ENCODE peak calls at places on chromosomes 11 and 22, in seven cellular contexts. E is sigmoid colon; U is uterus; Z is naive thymus-derived CD4-positive, alpha-beta T cell; D is prostate gland; A is PC-9; Y is pancreas. P is an unnamed sample.

GRCh38 chr11:19713221-19714092 is 820 bp downstream of the NAV2 start:
- DNase-seq in E (peak; percentile 73), U (no peak), Z (no peak), D (no peak), A (no peak), Y (peak; percentile 17), P (no peak)

GRCh38 chr22:42320463-42321416 is 50.3 kb upstream of the TCF20 start:
- DNase-seq in E (no peak), U (no peak), Z (no peak), D (no peak), A (no peak), Y (no peak), P (no peak)

GRCh38 chr22:44389181-44389580 is 76.4 kb upstream of the SHISAL1 start:
- DNase-seq in E (peak; percentile 51), U (no peak), Z (no peak), D (no peak), A (no peak), Y (no peak), P (no peak)

GRCh38 chr22:44391026-44391425 is 78.3 kb upstream of the SHISAL1 start:
- DNase-seq in E (no peak), U (no peak), Z (no peak), D (no peak), A (peak; percentile 22), Y (no peak), P (no peak)

GRCh38 chr11:33802414-33802950 is 28.2 kb upstream of the FBXO3 start:
- DNase-seq in E (peak; percentile 74), U (peak; percentile 52), Z (peak; percentile 2), D (peak; percentile 23), A (peak; percentile 70), Y (peak; percentile 73), P (peak; percentile 15)

GRCh38 chr11:48101044-48101733 is 115.4 kb upstream of the OR4B1 start:
- DNase-seq in E (no peak), U (no peak), Z (no peak), D (no peak), A (no peak), Y (no peak), P (no peak)

GRCh38 chr11:111310088-111310487 is 11.7 kb downstream of the POU2AF3 start:
- DNase-seq in E (no peak), U (no peak), Z (no peak), D (peak; percentile 80), A (peak; percentile 41), Y (no peak), P (no peak)

GRCh38 chr11:29272019-29272654 is 744.7 kb downstream of the KCNA4 start:
- DNase-seq in E (no peak), U (no peak), Z (no peak), D (no peak), A (no peak), Y (no peak), P (no peak)

GRCh38 chr11:69873166-69874077 is 54.2 kb upstream of the FGF3 start:
- DNase-seq in E (peak; percentile 21), U (no peak), Z (no peak), D (no peak), A (no peak), Y (no peak), P (no peak)

GRCh38 chr11:60912223-60912850 is 1.6 kb upstream of the TMEM109 start:
- DNase-seq in E (no peak), U (no peak), Z (peak; percentile 85), D (no peak), A (no peak), Y (no peak), P (no peak)

GRCh38 chr22:31497148-31497938 is 1.0 kb downstream of the SFI1 start:
- DNase-seq in E (no peak), U (no peak), Z (peak; percentile 85), D (no peak), A (no peak), Y (no peak), P (no peak)

GRCh38 chr11:117034901-117035300 is 63.3 kb downstream of the SIK3 start:
- DNase-seq in E (no peak), U (no peak), Z (no peak), D (no peak), A (no peak), Y (no peak), P (no peak)

GRCh38 chr11:65911682-65912568 is 6.9 kb downstream of the C11orf68 start:
- DNase-seq in E (peak; percentile 85), U (peak; percentile 79), Z (no peak), D (no peak), A (peak; percentile 63), Y (no peak), P (no peak)

GRCh38 chr11:12690663-12691062 is 16.4 kb downstream of the TEAD1 start:
- DNase-seq in E (no peak), U (no peak), Z (no peak), D (no peak), A (no peak), Y (no peak), P (peak; percentile 61)

GRCh38 chr11:16759857-16760256 is 21.4 kb downstream of the C11orf58 start:
- DNase-seq in E (no peak), U (no peak), Z (no peak), D (no peak), A (no peak), Y (no peak), P (no peak)

GRCh38 chr11:125940145-125940544 is 5.7 kb upstream of the VSIG10L2 start:
- DNase-seq in E (no peak), U (no peak), Z (no peak), D (no peak), A (no peak), Y (no peak), P (no peak)

GRCh38 chr11:10208045-10208674 is 85.9 kb downstream of the SBF2 start:
- DNase-seq in E (no peak), U (no peak), Z (peak; percentile 41), D (no peak), A (no peak), Y (no peak), P (no peak)

DNA sequence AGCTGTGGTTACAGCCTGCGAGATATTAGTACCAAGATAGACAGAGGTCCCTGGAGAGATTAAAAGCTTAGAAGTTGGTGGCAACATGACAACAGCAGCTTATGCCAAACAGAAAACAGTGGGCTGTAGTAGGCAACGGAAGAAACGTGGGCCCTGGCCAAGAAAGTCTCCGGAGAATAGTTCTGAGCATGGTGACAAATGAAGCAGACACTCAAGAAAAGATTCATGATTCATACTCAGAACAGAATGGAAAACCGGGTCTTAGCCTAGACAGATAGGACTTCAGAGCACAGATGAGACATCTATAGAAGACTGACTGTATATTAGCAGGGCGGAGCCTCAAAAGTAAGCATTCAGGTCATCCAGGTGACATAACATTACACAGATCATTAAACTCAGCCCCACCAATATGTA is 727.4 kb downstream of the ETS1 start:
- DNase-seq in E (no peak), U (no peak), Z (no peak), D (no peak), A (no peak), Y (no peak), P (no peak)
- H3K9me3 ChIP-seq in E (no peaks in the 10 kb centered on the region), U (no peaks in the 10 kb centered on the region), Z (no peaks in the 10 kb centered on the region), D (no peaks in the 10 kb centered on the region), A (no peaks in the 10 kb centered on the region), Y (no peaks in the 10 kb centered on the region), P (no peaks in the 10 kb centered on the region)

GRCh38 chr11:131218542-131218941 is 151.9 kb upstream of the NTM start:
- DNase-seq in E (no peak), U (no peak), Z (no peak), D (no peak), A (no peak), Y (no peak), P (no peak)
- H3K4me3 ChIP-seq in E (no peak overlapping the region), U (no peak overlapping the region), Z (no peak overlapping the region), D (no peak overlapping the region), A (no peak overlapping the region), Y (no peak overlapping the region), P (no peak overlapping the region)

DNA sequence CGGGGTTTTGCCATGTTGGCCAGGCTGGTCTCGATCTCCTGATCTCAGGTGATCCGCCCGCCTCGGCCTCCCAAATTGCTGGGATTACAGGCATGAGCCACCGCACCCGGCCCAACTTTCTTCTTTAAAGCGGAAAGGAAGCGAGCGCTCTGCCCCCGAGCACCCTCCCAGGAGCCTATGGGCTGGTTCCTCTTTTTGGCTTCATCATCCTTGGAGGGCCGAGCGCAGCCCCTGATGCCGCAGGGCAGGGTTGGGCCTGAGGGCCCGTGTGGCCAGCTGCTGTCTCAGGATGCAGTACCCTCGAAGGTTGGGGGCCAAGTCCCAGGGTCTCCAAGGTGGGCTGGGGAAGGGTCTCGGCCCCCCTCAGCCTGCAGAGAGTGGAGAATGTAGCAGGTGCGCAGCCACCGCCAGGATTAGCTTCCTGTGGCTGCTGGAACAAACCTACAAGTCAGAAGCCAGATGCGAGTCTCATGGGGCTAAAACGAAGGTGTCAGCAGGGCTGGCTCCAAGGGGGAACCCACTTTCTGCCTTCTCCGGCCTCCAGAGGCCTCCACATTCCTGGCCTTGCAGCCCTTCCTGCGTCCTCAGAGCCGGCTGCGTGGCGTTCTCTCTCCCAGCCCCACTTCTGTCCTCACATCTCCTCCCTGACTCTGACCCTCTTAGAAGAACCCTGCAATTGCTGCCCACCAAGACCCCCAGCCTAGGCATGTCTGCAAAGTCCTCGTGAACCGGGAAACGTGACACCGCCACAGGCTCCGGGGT is 2.9 kb downstream of the PANX2 start:
- DNase-seq in E (no peak), U (no peak), Z (no peak), D (no peak), A (no peak), Y (no peak), P (no peak)
- H3K27me3 ChIP-seq in E (peaks cover 39% of the 10 kb centered on the region), U (peaks cover 2% of the 10 kb centered on the region), Z (no peaks in the 10 kb centered on the region), D (no peaks in the 10 kb centered on the region), A (no peaks in the 10 kb centered on the region), Y (no peaks in the 10 kb centered on the region), P (peaks cover 36% of the 10 kb centered on the region)

GRCh38 chr22:48300877-48301276 is 1526.8 kb downstream of the BRD1 start:
- DNase-seq in E (no peak), U (no peak), Z (no peak), D (no peak), A (no peak), Y (no peak), P (no peak)
- H3K9me3 ChIP-seq in E (no peaks in the 10 kb centered on the region), U (no peaks in the 10 kb centered on the region), Z (no peaks in the 10 kb centered on the region), D (no peaks in the 10 kb centered on the region), A (no peaks in the 10 kb centered on the region), Y (no peaks in the 10 kb centered on the region), P (no peaks in the 10 kb centered on the region)

DNA sequence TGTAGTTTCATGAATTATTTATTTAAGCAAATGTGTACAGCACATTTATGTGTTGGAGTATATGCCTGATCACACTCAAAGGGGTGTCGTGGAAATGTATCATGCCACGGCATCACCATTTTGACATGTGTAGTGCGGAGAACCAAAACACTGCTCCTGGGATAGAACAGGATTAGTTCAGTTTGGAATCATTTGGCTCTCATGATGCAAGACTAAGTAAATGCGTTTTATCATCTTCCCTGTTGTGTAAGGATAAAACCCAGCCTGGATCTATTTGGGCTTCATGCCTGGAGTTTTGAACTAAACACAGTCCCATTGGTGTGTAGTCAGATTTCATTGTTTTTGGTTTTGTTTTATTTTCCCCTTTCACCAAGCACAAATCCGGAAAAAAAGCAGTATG is 574.3 kb downstream of the NTM start:
- DNase-seq in E (no peak), U (no peak), Z (no peak), D (no peak), A (no peak), Y (no peak), P (no peak)
- H3K4me3 ChIP-seq in E (no peak overlapping the region), U (no peak overlapping the region), Z (no peak overlapping the region), D (no peak overlapping the region), A (no peak overlapping the region), Y (no peak overlapping the region), P (no peak overlapping the region)